ENCODE peak calls at places on chromosomes 11 and 22, in five cellular contexts. One of them, this sample, is unnamed.

GRCh38 chr11:11806586-11806985 is 35.2 kb upstream of the USP47 start:
- DNase-seq in H7: no peak
- DNase-seq in effector CD4-positive, alpha-beta T cell: no peak
- DNase-seq in Peyer's patch: no peak
- DNase-seq in T-cell: no peak
- DNase-seq in this sample: no peak

GRCh38 chr22:19398680-19399079 is 32.9 kb downstream of the HIRA start:
- DNase-seq in H7: no peak
- DNase-seq in effector CD4-positive, alpha-beta T cell: no peak
- DNase-seq in Peyer's patch: no peak
- DNase-seq in T-cell: no peak
- DNase-seq in this sample: no peak

GRCh38 chr11:104001474-104001873 is 35.0 kb upstream of the DDI1 start:
- DNase-seq in H7: no peak
- DNase-seq in effector CD4-positive, alpha-beta T cell: no peak
- DNase-seq in Peyer's patch: no peak
- DNase-seq in T-cell: no peak
- DNase-seq in this sample: no peak

GRCh38 chr11:46649180-46649738 is 31.9 kb downstream of the ATG13 start:
- DNase-seq in H7: no peak
- DNase-seq in effector CD4-positive, alpha-beta T cell: no peak
- DNase-seq in Peyer's patch: peak
- DNase-seq in T-cell: no peak
- DNase-seq in this sample: no peak

GRCh38 chr11:122319011-122319410 is 203.0 kb upstream of the BLID start:
- DNase-seq in H7: no peak
- DNase-seq in effector CD4-positive, alpha-beta T cell: no peak
- DNase-seq in Peyer's patch: no peak
- DNase-seq in T-cell: no peak
- DNase-seq in this sample: no peak

GRCh38 chr22:22918297-22918965 is 30.8 kb downstream of the IGLL5 start:
- DNase-seq in H7: peak
- DNase-seq in effector CD4-positive, alpha-beta T cell: no peak
- DNase-seq in Peyer's patch: no peak
- DNase-seq in T-cell: no peak
- DNase-seq in this sample: no peak

GRCh38 chr22:32619614-32620426 is 145.2 kb downstream of the FBXO7 start:
- DNase-seq in H7: no peak
- DNase-seq in effector CD4-positive, alpha-beta T cell: no peak
- DNase-seq in Peyer's patch: no peak
- DNase-seq in T-cell: no peak
- DNase-seq in this sample: no peak

GRCh38 chr22:27621671-27622070 is 179.9 kb downstream of the MN1 start:
- DNase-seq in H7: no peak
- DNase-seq in effector CD4-positive, alpha-beta T cell: no peak
- DNase-seq in Peyer's patch: no peak
- DNase-seq in T-cell: no peak
- DNase-seq in this sample: no peak

GRCh38 chr11:100719809-100720221 is 32.7 kb downstream of the ARHGAP42 start:
- DNase-seq in H7: peak
- DNase-seq in effector CD4-positive, alpha-beta T cell: no peak
- DNase-seq in Peyer's patch: no peak
- DNase-seq in T-cell: no peak
- DNase-seq in this sample: no peak

GRCh38 chr11:70737816-70738630 is 339.7 kb downstream of the CTTN start:
- DNase-seq in H7: peak
- DNase-seq in effector CD4-positive, alpha-beta T cell: no peak
- DNase-seq in Peyer's patch: no peak
- DNase-seq in T-cell: no peak
- DNase-seq in this sample: no peak

GRCh38 chr11:45145421-45146071 is 893 bp upstream of the PRDM11 start:
- DNase-seq in H7: peak
- DNase-seq in effector CD4-positive, alpha-beta T cell: no peak
- DNase-seq in Peyer's patch: peak
- DNase-seq in T-cell: no peak
- DNase-seq in this sample: no peak

GRCh38 chr22:46036558-46037408 is 59.8 kb upstream of the WNT7B start:
- DNase-seq in H7: peak
- DNase-seq in effector CD4-positive, alpha-beta T cell: peak
- DNase-seq in Peyer's patch: peak
- DNase-seq in T-cell: peak
- DNase-seq in this sample: no peak

GRCh38 chr22:43970037-43970747 is 14.9 kb downstream of the SAMM50 start:
- DNase-seq in H7: no peak
- DNase-seq in effector CD4-positive, alpha-beta T cell: no peak
- DNase-seq in Peyer's patch: peak
- DNase-seq in T-cell: no peak
- DNase-seq in this sample: no peak

This sample was measured in DMS79.